ENCODE peak calls at places on chromosome 22, in ten cellular contexts. F, D, Q, L, X, Y, B, T, G and U are unnamed samples.

GRCh38 chr22:20076627-20077172 is 3.3 kb upstream of the DGCR8 start:
- DNase-seq in D (no peak), Y (no peak), T (no peak), B (no peak), F (no peak), G (no peak), L (no peak), Q (peak; percentile 41), X (no peak), U (no peak)

GRCh38 chr22:36811094-36811797 is 5.6 kb downstream of the PVALB start:
- DNase-seq in G (no peak), T (no peak), L (no peak), B (no peak), X (no peak), Y (no peak), Q (no peak), D (peak; percentile 53), F (no peak), U (peak; percentile 24)

GRCh38 chr22:30823015-30823370 is 128.3 kb downstream of the OSBP2 start:
- DNase-seq in X (no peak), T (no peak), Q (peak; percentile 70), L (no peak), G (no peak), D (peak; percentile 35), Y (no peak), F (no peak), B (no peak), U (no peak)

GRCh38 chr22:35972559-35972958 is 56.1 kb downstream of the RBFOX2 start:
- DNase-seq in X (peak; percentile 54), Y (no peak), D (no peak), T (peak; percentile 40), G (no peak), L (no peak), B (no peak), Q (no peak), F (no peak), U (no peak)

GRCh38 chr22:42635531-42635930 is 4.9 kb downstream of the ATP5MGL start:
- DNase-seq in L (no peak), B (no peak), Y (no peak), F (no peak), X (peak; percentile 97), Q (no peak), G (no peak), D (no peak), T (peak; percentile 96), U (no peak)

GRCh38 chr22:41009222-41009948 is 58.2 kb downstream of the RBX1 start:
- DNase-seq in L (no peak), X (peak; percentile 53), F (no peak), B (no peak), T (peak; percentile 77), Y (no peak), Q (no peak), G (no peak), D (peak; percentile 37), U (no peak)

GRCh38 chr22:46073683-46074504 is 76.4 kb upstream of the PPARA start:
- DNase-seq in B (peak; percentile 66), Q (no peak), D (no peak), T (peak; percentile 44), X (peak; percentile 59), F (no peak), G (no peak), L (no peak), Y (no peak), U (no peak)

GRCh38 chr22:33921576-33922181 is 1.4 kb upstream of the LARGE1 start:
- DNase-seq in T (no peak), G (no peak), D (peak; percentile 63), Q (peak; percentile 93), L (no peak), Y (peak; percentile 28), F (peak; percentile 86), B (peak; percentile 78), X (peak; percentile 70), U (no peak)

GRCh38 chr22:48591286-48592065 is 1236.2 kb downstream of the BRD1 start:
- DNase-seq in Y (no peak), Q (no peak), B (peak; percentile 48), D (no peak), G (no peak), F (no peak), T (no peak), X (no peak), L (no peak), U (no peak)

GRCh38 chr22:38504731-38505594 is 1.1 kb downstream of the DDX17 start:
- DNase-seq in L (no peak), F (peak; percentile 26), T (peak; percentile 61), Q (peak; percentile 53), B (peak; percentile 66), G (peak; percentile 37), Y (peak; percentile 52), X (peak; percentile 60), D (peak; percentile 75), U (no peak)

GRCh38 chr22:22702159-22702873 is 57.9 kb downstream of the GGTLC2 start:
- DNase-seq in L (no peak), X (no peak), B (no peak), G (no peak), D (peak; percentile 55), T (no peak), Q (peak; percentile 64), Y (no peak), F (no peak), U (no peak)

GRCh38 chr22:46052331-46052771 is 75.4 kb upstream of the WNT7B start:
- DNase-seq in Y (no peak), X (peak; percentile 59), T (peak; percentile 43), B (no peak), D (no peak), L (no peak), Q (no peak), G (no peak), F (no peak), U (no peak)

GRCh38 chr22:35311551-35311999 is 11.9 kb downstream of the TOM1 start:
- DNase-seq in F (no peak), Q (peak; percentile 20), B (no peak), X (no peak), D (no peak), T (no peak), G (no peak), Y (no peak), L (no peak), U (no peak)